ENCODE peak calls at places on chromosomes 4 and X, in five cellular contexts. C is GM23338, Z is activated T-cell treated with anti-CD3 and anti-CD28 coated beads for 1 hour, X is tibial artery, D is GDM1. B is an unnamed sample.
A peak's percentile ranks its signal among the peaks of the same experiment; 100 is the strongest.

GRCh38 chr4:116925900-116926457 is 159.4 kb downstream of the TRAM1L1 start:
- DNase-seq in Z (no peak), C (peak; percentile 79), X (no peak), D (no peak), B (no peak)

GRCh38 chr4:4271912-4272311 is 18.0 kb downstream of the LYAR start:
- DNase-seq in X (no peak), Z (no peak), C (peak; percentile 43), D (no peak), B (no peak)

GRCh38 chr4:2671267-2671895 is 84.8 kb downstream of the TNIP2 start:
- DNase-seq in Z (no peak), X (no peak), D (no peak), C (no peak), B (no peak)

GRCh38 chrX:31038585-31039326 is 33.1 kb downstream of the FTHL17 start:
- DNase-seq in C (peak; percentile 58), D (no peak), X (no peak), Z (no peak), B (no peak)

GRCh38 chr4:99679204-99679603 is 21.6 kb upstream of the C4orf54 start:
- DNase-seq in X (no peak), Z (no peak), C (peak; percentile 15), D (no peak), B (no peak)

GRCh38 chr4:47213971-47214370 is 182.6 kb downstream of the GABRB1 start:
- DNase-seq in X (no peak), D (no peak), C (no peak), Z (no peak), B (no peak)

GRCh38 chrX:45750639-45751038 is 550.0 kb upstream of the DIPK2B start:
- DNase-seq in Z (no peak), C (no peak), D (no peak), X (no peak), B (no peak)

GRCh38 chr4:188911707-188912106 is 772.5 kb downstream of the TRIML1 start:
- DNase-seq in Z (no peak), X (no peak), C (no peak), D (no peak), B (no peak)

GRCh38 chrX:13317366-13317765 is 2.5 kb downstream of the ATXN3L start:
- DNase-seq in Z (no peak), D (no peak), X (no peak), C (no peak), B (no peak)

GRCh38 chrX:70398899-70399298 is 24.2 kb upstream of the GDPD2 start:
- DNase-seq in D (no peak), Z (no peak), C (no peak), X (no peak), B (no peak)

GRCh38 chr4:44545781-44546180 is 97.2 kb upstream of the KCTD8 start:
- DNase-seq in Z (no peak), X (no peak), D (no peak), C (no peak), B (no peak)

GRCh38 chrX:49226946-49227345 is 6.2 kb downstream of the CACNA1F start:
- DNase-seq in D (no peak), X (no peak), C (no peak), Z (no peak), B (no peak)

GRCh38 chrX:71492086-71493065 is 40.5 kb upstream of the OGT start:
- DNase-seq in Z (peak; percentile 8), D (no peak), X (peak; percentile 61), C (peak; percentile 39), B (peak; percentile 71)

GRCh38 chrX:81201692-81202412 is at the start of the genes HMGN5 and SH3BGRL:
- DNase-seq in X (peak; percentile 90), Z (peak; percentile 51), D (peak; percentile 74), C (peak; percentile 81), B (peak; percentile 80)

GRCh38 chrX:109940411-109940810 is 62.5 kb upstream of the TMEM164 start:
- DNase-seq in X (no peak), D (no peak), Z (no peak), C (no peak), B (no peak)

GRCh38 chrX:54182194-54182863 is 725 bp downstream of the FAM120C start:
- DNase-seq in D (peak; percentile 8), C (peak; percentile 40), Z (peak; percentile 40), X (peak; percentile 77), B (no peak)

GRCh38 chrX:121823406-121823805 is 776.0 kb downstream of the GLUD2 start:
- DNase-seq in X (no peak), Z (no peak), C (no peak), D (no peak), B (no peak)

GRCh38 chr4:84484274-84484673 is 14.8 kb downstream of the NKX6-1 start:
- DNase-seq in Z (no peak), X (no peak), D (no peak), C (peak; percentile 70), B (no peak)

GRCh38 chrX:40091691-40092421 is 5.9 kb downstream of the BCOR start:
- DNase-seq in X (no peak), Z (no peak), D (no peak), C (no peak), B (no peak)

GRCh38 chr4:139774759-139775487 is 109.3 kb downstream of the MGST2 start:
- DNase-seq in C (peak; percentile 44), X (no peak), D (no peak), Z (no peak), B (no peak)

GRCh38 chr4:161881370-161881769 is 282.4 kb downstream of the FSTL5 start:
- DNase-seq in D (no peak), X (no peak), Z (no peak), C (no peak), B (no peak)

GRCh38 chr4:87716350-87717041 is 66.4 kb downstream of the DMP1 start:
- DNase-seq in X (no peak), Z (no peak), C (no peak), D (no peak), B (no peak)

GRCh38 chr4:146522862-146523205 is 1.1 kb upstream of the SLC10A7 start:
- DNase-seq in Z (no peak), X (no peak), C (peak; percentile 32), D (no peak), B (no peak)

GRCh38 chr4:26410385-26411293 is 79.6 kb downstream of the CCKAR start:
- DNase-seq in C (peak; percentile 65), Z (no peak), X (no peak), D (peak; percentile 36), B (no peak)

GRCh38 chr4:24032371-24032989 is 142.6 kb upstream of the PPARGC1A start:
- DNase-seq in Z (no peak), D (no peak), C (peak; percentile 57), X (no peak), B (no peak)

GRCh38 chr4:20251796-20252655 is at the start of gene SLIT2:
- DNase-seq in X (peak; percentile 92), C (peak; percentile 85), D (no peak), Z (no peak), B (peak; percentile 94)

GRCh38 chrX:118975831-118976598 is 1.6 kb downstream of the LONRF3 start:
- DNase-seq in C (peak; percentile 32), Z (peak; percentile 52), X (peak; percentile 94), D (no peak), B (peak; percentile 86)

GRCh38 chr4:5374577-5374976 is 323.3 kb downstream of the STK32B start:
- DNase-seq in Z (no peak), D (no peak), C (no peak), X (no peak), B (no peak)

GRCh38 chr4:87270144-87270543 is 49.7 kb upstream of the KLHL8 start:
- DNase-seq in D (peak; percentile 2), C (peak; percentile 65), X (no peak), Z (no peak), B (no peak)

GRCh38 chr4:5905714-5906113 is 12.8 kb upstream of the CRMP1 start:
- DNase-seq in X (no peak), Z (no peak), D (no peak), C (peak; percentile 83), B (no peak)

B was measured in suprapubic skin.